ENCODE peak calls at places on chromosomes 2 and 18, in ten cellular contexts. I is activated CD4-positive, alpha-beta T cell treated with anti-CD3 and anti-CD28 coated beads, Interleukin-2, amount 50 U/mL, for 1 hour; F is activated gamma-delta T cell treated with Interleukin-2 at 50 U/mL for 16 hours; Q is WERI-Rb-1; C is pancreas; G is substantia nigra; T is stimulated activated naive CD4-positive, alpha-beta T cell; X is NCI-H2081; E is activated T-cell treated with anti-CD3 and anti-CD28 coated beads for 1 hour; L is naive thymus-derived CD8-positive, alpha-beta T cell. W is an unnamed sample.

GRCh38 chr2:189367343-189367742 is 73.9 kb upstream of the WDR75 start:
- DNase-seq in X (no peak), Q (no peak), E (no peak), L (no peak), I (no peak), G (no peak), T (no peak), C (no peak), F (no peak), W (no peak)

GRCh38 chr2:130156624-130157004 is 11.7 kb upstream of the CCDC74B start:
- DNase-seq in C (no peak), E (no peak), X (no peak), T (no peak), F (no peak), G (no peak), I (no peak), Q (no peak), L (no peak), W (no peak)

GRCh38 chr18:13137939-13138821 is 80.4 kb upstream of the LDLRAD4 start:
- DNase-seq in L (peak; percentile 59), E (peak; percentile 32), I (peak; percentile 51), G (no peak), T (peak; percentile 49), C (peak; percentile 51), F (peak; percentile 56), X (no peak), Q (no peak), W (no peak)

GRCh38 chr2:12119841-12120240 is 373.4 kb downstream of the LPIN1 start:
- DNase-seq in L (no peak), C (no peak), Q (no peak), T (no peak), X (no peak), E (no peak), G (no peak), I (no peak), F (no peak), W (no peak)

GRCh38 chr18:22302152-22302551 is 115.6 kb downstream of the CTAGE1 start:
- DNase-seq in E (no peak), T (no peak), I (no peak), X (no peak), Q (no peak), G (no peak), C (no peak), F (no peak), L (no peak), W (no peak)

GRCh38 chr18:22344908-22345670 is 72.6 kb downstream of the CTAGE1 start:
- DNase-seq in C (no peak), X (no peak), E (no peak), Q (no peak), L (no peak), T (no peak), I (no peak), F (peak; percentile 60), G (no peak), W (no peak)

GRCh38 chr2:46097714-46098480 is 199.3 kb upstream of the EPAS1 start:
- DNase-seq in I (no peak), Q (no peak), T (no peak), X (no peak), E (no peak), F (no peak), L (no peak), C (peak; percentile 71), G (no peak), W (peak; percentile 75)

GRCh38 chr2:98518106-98518505 is 73.4 kb downstream of the INPP4A start:
- DNase-seq in F (peak; percentile 51), L (peak; percentile 45), X (no peak), G (no peak), C (no peak), I (peak; percentile 59), Q (peak; percentile 37), E (peak; percentile 45), T (peak; percentile 35), W (no peak)

GRCh38 chr2:96868555-96869280 is 1.2 kb downstream of the SEMA4C start:
- DNase-seq in X (peak; percentile 93), E (peak; percentile 48), T (peak; percentile 58), Q (peak; percentile 91), F (peak; percentile 62), G (peak; percentile 69), C (peak; percentile 80), L (peak; percentile 43), I (peak; percentile 55), W (peak; percentile 90)

GRCh38 chr2:231364061-231364460 is 31.4 kb upstream of the B3GNT7 start:
- DNase-seq in C (no peak), F (no peak), Q (no peak), X (no peak), E (no peak), T (no peak), L (no peak), G (no peak), I (no peak), W (peak; percentile 32)

GRCh38 chr2:234003972-234004617 is 46.4 kb upstream of the SPP2 start:
- DNase-seq in T (no peak), G (no peak), X (peak; percentile 6), Q (no peak), F (no peak), I (no peak), L (no peak), E (no peak), C (no peak), W (peak; percentile 79)

GRCh38 chr2:226558418-226558817 is 241.2 kb downstream of the IRS1 start:
- DNase-seq in G (no peak), X (no peak), E (no peak), T (no peak), L (no peak), I (no peak), C (no peak), F (no peak), Q (no peak), W (no peak)

GRCh38 chr2:128458438-128458837 is 139.8 kb upstream of the HS6ST1 start:
- DNase-seq in C (no peak), I (no peak), E (no peak), L (no peak), Q (no peak), F (no peak), T (no peak), X (no peak), G (no peak), W (no peak)

GRCh38 chr2:120758181-120759048 is 22.7 kb downstream of the GLI2 start:
- DNase-seq in T (no peak), C (no peak), E (no peak), G (no peak), L (no peak), F (no peak), Q (no peak), I (no peak), X (no peak), W (no peak)

GRCh38 chr2:161046876-161047275 is 113.4 kb upstream of the TANK start:
- DNase-seq in X (no peak), F (no peak), Q (no peak), L (no peak), E (no peak), G (no peak), I (no peak), C (no peak), T (no peak), W (no peak)

GRCh38 chr2:133568172-133568571 is at the start of gene NCKAP5:
- DNase-seq in E (no peak), G (no peak), X (no peak), I (no peak), F (no peak), L (no peak), C (peak; percentile 27), T (no peak), Q (no peak), W (no peak)

GRCh38 chr18:26714739-26715138 is 150.8 kb downstream of the AQP4 start:
- DNase-seq in T (no peak), L (no peak), G (no peak), I (no peak), Q (no peak), E (no peak), F (no peak), X (no peak), C (no peak), W (no peak)

GRCh38 chr2:41927581-41928260 is 120.1 kb upstream of the PKDCC start:
- DNase-seq in X (no peak), C (no peak), I (no peak), F (no peak), L (no peak), E (no peak), T (no peak), Q (no peak), G (no peak), W (no peak)

GRCh38 chr2:218028562-218029348 is 26.0 kb upstream of the TNS1 start:
- DNase-seq in F (no peak), Q (no peak), G (no peak), E (no peak), L (no peak), X (no peak), I (no peak), C (no peak), T (no peak), W (no peak)

GRCh38 chr18:79754022-79754761 is 43.5 kb upstream of the KCNG2 start:
- DNase-seq in T (no peak), F (no peak), C (no peak), Q (no peak), X (no peak), I (no peak), G (no peak), E (no peak), L (no peak), W (peak; percentile 55)

GRCh38 chr2:237724811-237725478 is 73.6 kb upstream of the RBM44 start:
- DNase-seq in L (no peak), G (no peak), E (no peak), I (no peak), F (no peak), X (peak; percentile 92), C (peak; percentile 55), T (no peak), Q (no peak), W (no peak)

GRCh38 chr2:111121028-111121872 is 536 bp downstream of the BCL2L11 start:
- DNase-seq in I (peak; percentile 38), L (peak; percentile 27), F (peak; percentile 36), C (peak; percentile 58), G (peak; percentile 47), T (peak; percentile 61), E (peak; percentile 37), X (peak; percentile 57), Q (peak; percentile 25), W (peak; percentile 64)

GRCh38 chr2:11071207-11071606 is 84.1 kb upstream of the SLC66A3 start:
- DNase-seq in T (no peak), E (no peak), I (no peak), X (no peak), G (no peak), C (no peak), L (no peak), Q (no peak), F (no peak), W (no peak)

GRCh38 chr2:146579154-146579930 is 1265.5 kb upstream of the ACVR2A start:
- DNase-seq in L (no peak), I (no peak), Q (no peak), T (no peak), F (no peak), X (no peak), C (no peak), G (no peak), E (no peak), W (no peak)

GRCh38 chr2:74947703-74948102 is 10.7 kb upstream of the POLE4 start:
- DNase-seq in Q (peak; percentile 71), G (no peak), L (no peak), E (no peak), F (no peak), I (no peak), X (no peak), T (no peak), C (no peak), W (no peak)

GRCh38 chr2:171772373-171772772 is 85.1 kb downstream of the DYNC1I2 start:
- DNase-seq in X (no peak), G (no peak), C (no peak), L (no peak), I (no peak), Q (no peak), E (no peak), T (no peak), F (no peak), W (no peak)

W was measured in RWPE2.